ENCODE peak calls at places on chromosomes 5 and 9, in ten cellular contexts. V is lower lobe of right lung, X is fibroblast of villous mesenchyme, U is Karpas-422, G is transverse colon, B is WERI-Rb-1, A is EL, O is upper lobe of right lung, J is substantia nigra, Y is heart left ventricle. N is an unnamed sample.

GRCh38 chr5:165996484-165996883 is 2295.0 kb upstream of the WWC1 start:
- DNase-seq in V (no peak), J (no peak), U (no peak), B (no peak), Y (no peak), X (no peak), O (no peak), G (no peak), A (no peak), N (no peak)

GRCh38 chr9:29440449-29440848 is 1867.2 kb upstream of the C9orf72 start:
- DNase-seq in A (no peak), Y (no peak), B (no peak), X (peak), U (no peak), J (no peak), O (no peak), G (no peak), V (no peak), N (no peak)

GRCh38 chr5:10596310-10596703 is 32.4 kb downstream of the ANKRD33B start:
- DNase-seq in A (no peak), V (no peak), X (no peak), Y (no peak), G (no peak), U (no peak), J (no peak), B (no peak), O (no peak), N (no peak)

GRCh38 chr5:141413540-141414069 is 818 bp downstream of the PCDHGA10 start:
- DNase-seq in Y (no peak), O (no peak), B (no peak), V (no peak), G (no peak), U (no peak), J (no peak), A (peak), X (no peak), N (no peak)

GRCh38 chr9:93092171-93092991 is 3.6 kb upstream of the CARD19 start:
- DNase-seq in J (no peak), O (peak), Y (peak), X (no peak), A (no peak), U (no peak), B (no peak), G (peak), V (peak), N (no peak)

GRCh38 chr5:158039911-158040347 is 181.0 kb upstream of the CLINT1 start:
- DNase-seq in O (no peak), G (no peak), X (no peak), J (no peak), B (no peak), V (no peak), A (no peak), U (no peak), Y (no peak), N (no peak)

GRCh38 chr5:141757402-141757801 is 75.4 kb upstream of the ARAP3 start:
- DNase-seq in U (no peak), Y (no peak), B (peak), J (peak), G (peak), X (peak), O (no peak), V (no peak), A (peak), N (peak)

GRCh38 chr5:138240690-138241385 is 27.7 kb upstream of the CDC23 start:
- DNase-seq in O (no peak), B (no peak), X (no peak), A (no peak), V (no peak), U (no peak), J (no peak), G (no peak), Y (no peak), N (no peak)

GRCh38 chr9:89428901-89429890 is 68.7 kb downstream of the SEMA4D start:
- DNase-seq in B (no peak), G (peak), Y (no peak), A (no peak), V (no peak), O (no peak), X (no peak), J (no peak), U (peak), N (peak)

GRCh38 chr5:156411131-156411727 is 84.3 kb downstream of the SGCD start:
- DNase-seq in U (no peak), B (no peak), O (no peak), X (peak), J (no peak), G (no peak), V (no peak), Y (no peak), A (peak), N (no peak)

GRCh38 chr9:72149231-72149975 is at the start of gene GDA:
- DNase-seq in O (no peak), A (no peak), X (no peak), Y (no peak), J (no peak), U (no peak), V (no peak), B (peak), G (peak), N (no peak)

GRCh38 chr5:97764700-97765099 is 581.7 kb upstream of the RIOK2 start:
- DNase-seq in X (peak), A (peak), Y (no peak), U (no peak), G (no peak), B (no peak), O (no peak), V (no peak), J (no peak), N (no peak)

GRCh38 chr5:10600629-10601245 is 36.9 kb downstream of the ANKRD33B start:
- DNase-seq in U (peak), J (no peak), B (no peak), Y (no peak), G (no peak), O (no peak), A (no peak), V (no peak), X (no peak), N (peak)

GRCh38 chr5:93532370-93532769 is 48.6 kb downstream of the NR2F1-AS1 start:
- DNase-seq in V (no peak), X (peak), J (peak), Y (peak), U (no peak), B (no peak), G (peak), O (no peak), A (peak), N (no peak)

GRCh38 chr9:2055203-2055658 is 40.1 kb downstream of the SMARCA2 start:
- DNase-seq in X (no peak), G (no peak), A (peak), U (no peak), Y (no peak), O (no peak), B (no peak), V (no peak), J (no peak), N (no peak)

GRCh38 chr9:7811679-7812078 is 12.1 kb upstream of the DMAC1 start:
- DNase-seq in X (no peak), O (no peak), U (no peak), Y (no peak), G (no peak), J (no peak), V (no peak), A (no peak), B (no peak), N (no peak)

GRCh38 chr9:90053027-90053426 is 448.2 kb downstream of the GADD45G start:
- DNase-seq in X (no peak), Y (no peak), J (no peak), V (no peak), O (no peak), U (peak), A (no peak), G (no peak), B (peak), N (peak)

GRCh38 chr9:76599970-76600369 is 141.0 kb downstream of the GCNT1 start:
- DNase-seq in Y (no peak), V (no peak), B (no peak), O (no peak), G (no peak), J (no peak), U (no peak), X (no peak), A (no peak), N (no peak)

GRCh38 chr5:88734191-88734640 is 148.8 kb downstream of the MEF2C start:
- DNase-seq in A (no peak), V (no peak), Y (peak), U (peak), G (peak), J (no peak), B (no peak), O (no peak), X (no peak), N (peak)